ENCODE peak calls at places on chromosome 16, in four cellular contexts. Y, D, G and S are unnamed samples.

GRCh38 chr16:11896776-11897175 is 19.0 kb downstream of the GSPT1 start:
- DNase-seq in Y (no peak), G (no peak), D (no peak), S (no peak)

GRCh38 chr16:72787130-72787518 is 260.8 kb downstream of the ZFHX3 start:
- DNase-seq in G (no peak), D (no peak), Y (no peak), S (no peak)

GRCh38 chr16:85436636-85437160 is 176.4 kb upstream of the GSE1 start:
- DNase-seq in G (no peak), D (no peak), Y (no peak), S (no peak)

GRCh38 chr16:54266363-54266955 is 20.1 kb downstream of the IRX3 start:
- DNase-seq in Y (no peak), G (no peak), D (peak; percentile 57), S (no peak)

GRCh38 chr16:70691223-70692129 is 5.6 kb upstream of the MTSS2 start:
- DNase-seq in D (peak; percentile 93), G (peak; percentile 67), Y (peak; percentile 81), S (no peak)

GRCh38 chr16:11586375-11586855 is 304 bp downstream of the LITAF start:
- DNase-seq in Y (no peak), G (no peak), D (no peak), S (no peak)

GRCh38 chr16:48536600-48537200 is 73.3 kb downstream of the N4BP1 start:
- DNase-seq in D (peak; percentile 62), Y (no peak), G (no peak), S (peak; percentile 20)

GRCh38 chr16:51701025-51701424 is 550.0 kb upstream of the SALL1 start:
- DNase-seq in Y (no peak), D (no peak), G (no peak), S (no peak)

GRCh38 chr16:339680-340079 is 12.8 kb downstream of the AXIN1 start:
- DNase-seq in G (no peak), Y (no peak), D (no peak), S (peak; percentile 30)

GRCh38 chr16:70685938-70686375 is at the start of gene MTSS2:
- DNase-seq in Y (no peak), D (peak; percentile 75), G (peak; percentile 71), S (peak; percentile 53)

GRCh38 chr16:69930117-69930776 is 20.9 kb upstream of the CLEC18A start:
- DNase-seq in D (peak; percentile 60), G (peak; percentile 59), Y (no peak), S (peak; percentile 66)

GRCh38 chr16:19728636-19728965 is 10.5 kb downstream of the IQCK start:
- DNase-seq in Y (no peak), G (no peak), D (no peak), S (no peak)

GRCh38 chr16:1828645-1829410 is 1.8 kb downstream of the FAHD1 start:
- DNase-seq in Y (no peak), G (no peak), D (no peak), S (no peak)

GRCh38 chr16:57828272-57829161 is 26.2 kb upstream of the KIFC3 start:
- DNase-seq in D (no peak), G (no peak), Y (no peak), S (no peak)
- TF ChIP-seq CTCF in D (no peak), G (no peak), Y (no peak), S (no peak)

DNA sequence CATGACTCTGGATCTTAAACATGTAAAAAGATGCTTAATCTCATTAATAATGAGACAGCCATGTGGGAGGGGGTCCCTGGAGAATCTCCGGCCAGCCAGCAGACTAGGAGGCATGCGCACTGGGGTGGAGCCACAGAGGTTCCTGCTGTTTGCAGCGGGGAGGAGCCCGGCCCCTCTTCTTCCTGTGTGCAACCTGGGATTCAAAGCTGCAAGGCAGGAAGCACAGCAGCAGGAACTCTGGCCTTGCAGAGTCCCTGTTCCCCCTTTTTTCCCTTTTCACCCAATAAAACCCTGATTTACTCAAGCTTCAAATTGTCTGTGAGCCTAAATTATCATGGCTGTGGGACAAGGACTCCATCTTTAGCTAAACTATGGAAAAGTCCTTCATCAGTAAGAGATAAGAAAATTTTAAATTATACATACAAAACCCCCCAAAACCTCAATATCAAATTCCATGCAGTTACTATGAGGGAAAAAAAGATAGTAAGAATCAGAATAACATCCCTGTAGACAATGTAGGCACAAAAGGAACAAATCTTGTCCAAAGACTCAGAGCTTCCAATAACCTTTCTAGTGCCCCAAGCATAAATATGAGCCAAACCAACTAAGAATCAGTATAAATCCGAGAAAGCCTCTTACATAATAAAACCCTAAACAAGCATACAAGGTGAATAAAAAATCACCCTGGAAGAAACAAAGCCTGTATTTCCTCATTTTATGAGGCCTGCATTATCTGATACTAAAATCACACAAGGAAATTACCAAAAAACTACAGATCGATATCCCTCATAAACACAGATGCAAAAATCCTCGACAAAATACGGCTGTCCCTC is 12.1 kb downstream of the CFDP1 start:
- DNase-seq in D (peak; percentile 81), Y (peak; percentile 49), G (peak; percentile 45), S (peak; percentile 46)
- TF ChIP-seq CTCF in D (no peak), Y (no peak), G (no peak), S (no peak)

GRCh38 chr16:8634991-8635736 is 13.7 kb downstream of the METTL22 start:
- DNase-seq in D (no peak), Y (no peak), G (peak; percentile 64), S (no peak)
- TF ChIP-seq CTCF in D (peak; percentile 11), Y (no peak), G (peak; percentile 61), S (no peak)

DNA sequence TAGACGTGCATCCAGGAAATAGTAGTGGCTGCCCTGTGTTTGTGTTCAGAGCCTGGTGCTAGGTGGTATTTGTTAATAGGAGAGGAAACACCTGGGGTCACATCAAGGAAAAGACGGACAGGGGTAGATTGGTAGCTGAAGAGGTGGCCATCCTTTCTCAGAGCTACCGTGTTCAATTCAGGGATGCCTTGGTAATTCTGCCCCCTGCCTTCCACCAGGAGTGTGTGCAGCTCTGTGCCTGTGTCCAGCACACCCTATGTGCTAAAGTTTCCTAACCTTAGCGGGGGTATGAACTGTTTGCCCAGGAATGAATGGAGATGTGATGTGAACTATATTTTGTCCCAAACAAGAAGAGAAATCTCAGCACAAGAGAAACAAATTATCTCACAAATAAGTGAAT is 174.1 kb upstream of the MPHOSPH6 start:
- DNase-seq in Y (no peak), G (no peak), D (no peak), S (no peak)
- TF ChIP-seq CTCF in Y (no peak), G (no peak), D (peak; percentile 65), S (no peak)

GRCh38 chr16:49672753-49673152 is 183.2 kb downstream of the ZNF423 start:
- DNase-seq in G (no peak), Y (no peak), D (no peak), S (no peak)
- TF ChIP-seq CTCF in G (no peak), Y (no peak), D (no peak), S (no peak)

DNA sequence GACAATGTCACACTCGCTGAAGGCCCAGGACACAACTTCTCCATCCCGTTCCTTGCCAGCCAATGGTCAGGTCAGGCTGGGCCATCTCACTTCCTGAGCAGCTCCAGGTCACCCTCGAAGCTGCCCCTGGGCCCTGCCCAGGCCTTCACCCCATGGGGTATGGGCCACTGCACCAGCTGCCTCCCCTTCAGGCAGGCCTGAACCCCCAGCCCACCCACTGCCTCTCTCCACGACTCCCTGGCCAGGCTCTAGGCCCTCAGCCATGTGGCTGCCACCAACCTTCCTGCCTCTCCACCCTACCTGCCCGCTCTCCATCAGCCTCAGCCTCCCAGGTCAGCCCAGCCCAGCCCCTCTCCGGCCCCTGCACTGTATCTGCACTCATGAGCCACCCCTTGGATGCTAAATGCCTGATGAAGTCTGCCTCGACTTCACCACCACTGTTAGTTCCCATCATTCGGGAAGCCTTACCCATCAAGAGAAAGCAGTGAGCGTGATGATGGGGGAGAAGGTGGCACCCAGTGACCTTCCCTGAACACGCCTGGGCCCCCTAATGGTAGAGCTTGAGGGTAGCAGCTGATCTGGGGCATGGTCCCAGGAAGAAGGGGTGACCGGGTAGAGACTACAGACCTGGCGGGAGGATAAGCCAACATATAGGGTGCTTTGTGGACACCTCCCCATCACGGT is 30.9 kb upstream of the C16orf95 start:
- DNase-seq in G (no peak), D (no peak), Y (no peak), S (no peak)
- TF ChIP-seq CTCF in G (no peak), D (no peak), Y (no peak), S (no peak)

GRCh38 chr16:10566613-10567012 is 13.8 kb downstream of the EMP2 start:
- DNase-seq in G (no peak), Y (no peak), D (no peak), S (no peak)
- TF ChIP-seq CTCF in G (no peak), Y (no peak), D (no peak), S (no peak)

DNA sequence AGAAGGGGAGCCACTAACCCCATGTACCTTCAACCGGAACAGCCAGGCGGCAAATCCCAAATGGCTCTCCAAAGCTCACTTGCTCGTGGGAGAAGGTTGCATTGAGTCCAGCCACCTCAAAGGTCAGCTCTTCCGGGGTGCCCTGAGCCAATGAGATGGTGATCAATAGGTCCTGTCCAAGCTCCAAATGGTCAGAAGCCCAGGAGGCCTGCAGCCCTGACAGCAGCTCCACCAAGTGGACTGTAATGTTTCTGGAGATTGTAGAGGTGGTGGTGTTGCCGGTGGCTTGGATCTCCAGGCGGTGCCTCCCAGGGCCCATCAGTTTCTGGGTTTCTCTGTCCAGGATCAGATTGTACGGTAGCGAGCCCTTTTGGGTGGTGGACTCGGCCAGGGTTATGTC is 39.9 kb upstream of the BCO1 start:
- DNase-seq in Y (no peak), G (peak; percentile 40), D (no peak), S (no peak)
- TF ChIP-seq CTCF in Y (no peak), G (no peak), D (no peak), S (no peak)

DNA sequence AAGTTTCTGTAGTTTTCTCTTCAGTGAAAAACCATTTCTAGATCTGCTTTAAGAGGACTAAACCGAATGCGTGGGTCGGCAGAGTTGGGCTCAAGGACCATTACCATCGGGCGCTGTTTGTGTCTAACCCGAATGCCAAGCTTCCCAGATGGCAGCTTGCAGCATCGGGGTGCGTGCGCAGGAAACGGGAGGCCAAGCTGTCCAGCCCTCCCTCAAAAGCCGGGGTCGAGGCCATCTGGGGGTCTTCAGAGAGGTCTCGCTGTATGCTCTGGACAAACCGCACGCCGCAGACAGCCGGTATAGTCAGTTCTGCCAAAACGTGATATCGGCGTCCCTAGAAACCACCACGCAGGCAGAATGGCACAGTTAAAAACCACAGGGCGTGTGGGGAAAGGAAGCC is 178.8 kb downstream of the BANP start:
- DNase-seq in G (no peak), D (no peak), Y (no peak), S (no peak)
- TF ChIP-seq CTCF in G (no peak), D (no peak), Y (no peak), S (no peak)

GRCh38 chr16:56401482-56401881 is 23.9 kb downstream of the AMFR start:
- DNase-seq in D (no peak), Y (no peak), G (peak; percentile 55), S (no peak)
- TF ChIP-seq CTCF in D (no peak), Y (no peak), G (no peak), S (peak; percentile 32)